ENCODE peak calls at places on chromosomes 3 and 15, in seven cellular contexts. M is keratinocyte, U is bronchial epithelial cell, D is dorsolateral prefrontal cortex, F is HL-60, S is upper lobe of right lung, H is neural progenitor cell. A is an unnamed sample.
A peak's percentile ranks its signal among the peaks of the same experiment; 100 is the strongest.

GRCh38 chr15:80615783-80616391 is 79.2 kb upstream of the ABHD17C start:
- DNase-seq in H (no peak), F (no peak), M (no peak), S (peak; percentile 84), D (no peak), U (peak; percentile 53), A (peak; percentile 46)

GRCh38 chr15:68844856-68845550 is 24.3 kb upstream of the ANP32A start:
- DNase-seq in U (no peak), H (no peak), F (no peak), S (no peak), M (no peak), D (no peak), A (no peak)

GRCh38 chr3:9257092-9257491 is 7.6 kb upstream of the SRGAP3 start:
- DNase-seq in D (no peak), S (no peak), U (no peak), F (no peak), H (no peak), M (no peak), A (no peak)

GRCh38 chr3:158105710-158106438 is at the start of gene SHOX2:
- DNase-seq in D (no peak), M (no peak), H (peak; percentile 78), U (no peak), S (peak; percentile 68), F (peak; percentile 57), A (no peak)

GRCh38 chr15:40506964-40507571 is 36.3 kb downstream of the CHST14 start:
- DNase-seq in U (peak; percentile 34), H (peak; percentile 91), F (peak; percentile 64), S (peak; percentile 89), M (no peak), D (peak; percentile 82), A (no peak)

GRCh38 chr3:45593708-45594601 is 596 bp upstream of the LIMD1 start:
- DNase-seq in H (peak; percentile 90), M (no peak), F (peak; percentile 72), S (peak; percentile 90), U (peak; percentile 43), D (peak; percentile 69), A (no peak)

GRCh38 chr15:60390931-60391501 is 6.8 kb downstream of the ANXA2 start:
- DNase-seq in U (peak; percentile 88), H (peak; percentile 88), M (peak; percentile 73), F (no peak), D (no peak), S (no peak), A (no peak)

GRCh38 chr3:184164648-184165330 is 9.6 kb downstream of the DVL3 start:
- DNase-seq in M (no peak), H (no peak), S (no peak), U (no peak), D (no peak), F (no peak), A (no peak)

GRCh38 chr3:184429786-184430185 is 49.9 kb downstream of the CHRD start:
- DNase-seq in D (no peak), F (no peak), U (no peak), M (no peak), S (no peak), H (no peak), A (no peak)

GRCh38 chr15:28105793-28106192 is 6.7 kb upstream of the OCA2 start:
- DNase-seq in F (no peak), M (no peak), D (no peak), S (no peak), U (no peak), H (no peak), A (no peak)

GRCh38 chr15:96322401-96323249 is 7.9 kb upstream of the NR2F2 start:
- DNase-seq in H (peak; percentile 78), S (no peak), U (no peak), M (no peak), D (no peak), F (no peak), A (no peak)

GRCh38 chr15:96321422-96322391 is 8.8 kb upstream of the NR2F2 start:
- DNase-seq in M (no peak), S (peak; percentile 67), D (no peak), U (no peak), H (peak; percentile 60), F (no peak), A (no peak)

GRCh38 chr15:96324192-96324895 is 6.2 kb upstream of the NR2F2 start:
- DNase-seq in H (peak; percentile 61), U (no peak), S (no peak), F (no peak), M (no peak), D (no peak), A (no peak)

GRCh38 chr15:96323250-96324162 is 7.0 kb upstream of the NR2F2 start:
- DNase-seq in D (no peak), F (no peak), S (no peak), U (no peak), M (no peak), H (peak; percentile 86), A (no peak)

GRCh38 chr15:96320703-96321421 is 9.6 kb upstream of the NR2F2 start:
- DNase-seq in S (no peak), H (peak; percentile 23), F (no peak), U (no peak), D (no peak), M (no peak), A (no peak)
- H3K4me3 ChIP-seq in S (peak overlapping the region; percentile 54), H (peak overlapping the region; percentile 74), F (no peak overlapping the region), U (peak overlapping the region; percentile 46), D (peak overlapping the region; percentile 73), M (peak overlapping the region; percentile 56), A (no peak overlapping the region)

DNA sequence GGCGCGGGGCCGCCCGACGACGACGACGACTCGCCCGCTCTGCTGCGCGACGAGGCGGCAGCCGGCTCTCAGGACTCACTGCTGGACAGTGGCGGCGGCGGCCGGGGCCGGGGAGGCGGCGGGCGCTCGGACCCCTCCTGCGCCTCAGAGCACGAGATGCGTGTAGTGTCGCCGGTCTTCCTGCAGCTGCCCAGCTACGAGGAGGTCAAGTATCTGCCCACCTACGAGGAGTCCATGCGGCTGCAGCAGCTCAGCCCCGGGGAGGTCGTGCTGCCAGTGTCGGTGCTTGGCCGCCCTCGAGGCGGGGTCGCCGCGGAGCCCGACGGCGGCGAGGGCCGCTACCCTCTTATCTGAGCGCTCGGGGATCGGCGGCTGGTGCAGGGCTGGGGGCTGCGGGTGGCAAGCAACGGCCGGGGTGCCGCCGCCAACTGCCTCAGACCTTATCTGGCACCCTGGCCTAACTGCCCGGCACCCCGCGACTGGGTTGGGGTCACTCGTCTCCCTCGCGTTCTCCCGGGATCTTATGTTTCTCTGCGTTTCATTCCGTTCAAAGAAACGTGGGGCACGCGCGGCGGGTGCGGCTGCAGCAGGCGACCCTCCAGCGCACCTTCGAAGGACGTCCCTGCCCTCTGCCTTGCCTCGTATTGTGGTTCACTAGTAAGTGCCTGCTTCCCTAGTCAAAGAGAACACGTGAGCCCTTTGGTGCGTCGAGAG is 961 bp downstream of the C3orf80 start:
- DNase-seq in D (peak; percentile 43), F (no peak), U (no peak), S (no peak), M (no peak), H (peak; percentile 74), A (no peak)
- H3K27me3 ChIP-seq in D (peaks cover 12% of the 10 kb centered on the region), F (peaks cover 11% of the 10 kb centered on the region), U (peaks cover 21% of the 10 kb centered on the region), S (peaks cover 37% of the 10 kb centered on the region), M (peaks cover 42% of the 10 kb centered on the region), H (peaks cover 93% of the 10 kb centered on the region), A (peaks cover 21% of the 10 kb centered on the region)

GRCh38 chr3:16399473-16399872 is 114.0 kb downstream of the RFTN1 start:
- DNase-seq in D (no peak), U (peak; percentile 50), H (no peak), S (no peak), F (no peak), M (no peak), A (peak; percentile 49)
- TF ChIP-seq CTCF in D (no peak), U (peak; percentile 13), H (no peak), S (peak; percentile 13), F (no peak), M (no peak), A (peak; percentile 63)

GRCh38 chr15:96392380-96393208 is 62.1 kb downstream of the NR2F2 start:
- DNase-seq in D (no peak), S (no peak), H (peak; percentile 61), F (no peak), U (no peak), M (no peak), A (no peak)

GRCh38 chr15:96393209-96393513 is 62.7 kb downstream of the NR2F2 start:
- DNase-seq in M (no peak), D (no peak), S (no peak), U (no peak), H (no peak), F (no peak), A (no peak)

GRCh38 chr15:96390986-96391385 is 60.5 kb downstream of the NR2F2 start:
- DNase-seq in M (no peak), H (no peak), F (no peak), S (no peak), U (peak; percentile 51), D (no peak), A (no peak)

GRCh38 chr15:96398769-96399168 is 68.3 kb downstream of the NR2F2 start:
- DNase-seq in S (no peak), D (no peak), U (no peak), M (no peak), H (no peak), F (no peak), A (no peak)

GRCh38 chr15:96395687-96396086 is 65.2 kb downstream of the NR2F2 start:
- DNase-seq in M (no peak), U (no peak), S (no peak), D (no peak), H (no peak), F (no peak), A (no peak)
- H3K4me3 ChIP-seq in M (no peak overlapping the region), U (no peak overlapping the region), S (no peak overlapping the region), D (no peak overlapping the region), H (no peak overlapping the region), F (no peak overlapping the region), A (no peak overlapping the region)

GRCh38 chr3:18429021-18429745 is 4.0 kb upstream of the SATB1 start:
- DNase-seq in D (no peak), M (no peak), H (no peak), U (no peak), F (no peak), S (no peak), A (no peak)
- H3K27me3 ChIP-seq in D (no peaks in the 10 kb centered on the region), M (no peaks in the 10 kb centered on the region), H (peaks cover 12% of the 10 kb centered on the region), U (no peaks in the 10 kb centered on the region), F (no peaks in the 10 kb centered on the region), S (no peaks in the 10 kb centered on the region), A (no peaks in the 10 kb centered on the region)

A was measured in BJ.